ENCODE peak calls at places on chromosomes 3 and 15, in eight cellular contexts. K, S, B, L, G, Q, Y and A are unnamed samples.

GRCh38 chr3:37150621-37151020 is 23.8 kb downstream of the LRRFIP2 start:
- DNase-seq in K (no peak), S (no peak), B (no peak), L (no peak), G (no peak), Q (no peak), Y (no peak), A (no peak)

GRCh38 chr15:100733088-100733487 is 130.7 kb downstream of the ASB7 start:
- DNase-seq in K (no peak), S (no peak), B (no peak), L (no peak), G (no peak), Q (peak), Y (no peak), A (no peak)

GRCh38 chr3:11717768-11718581 is 74.3 kb upstream of the VGLL4 start:
- DNase-seq in K (no peak), S (no peak), B (peak), L (no peak), G (no peak), Q (peak), Y (no peak), A (no peak)

GRCh38 chr3:152595975-152596832 is 238.7 kb upstream of the P2RY1 start:
- DNase-seq in K (no peak), S (no peak), B (peak), L (peak), G (peak), Q (peak), Y (no peak), A (no peak)

GRCh38 chr3:72244396-72244795 is 459.4 kb upstream of the PROK2 start:
- DNase-seq in K (no peak), S (no peak), B (no peak), L (no peak), G (no peak), Q (no peak), Y (no peak), A (no peak)

GRCh38 chr15:83066034-83066760 is 855 bp downstream of the BTBD1 start:
- DNase-seq in K (no peak), S (no peak), B (peak), L (no peak), G (no peak), Q (peak), Y (peak), A (no peak)

GRCh38 chr3:27728195-27729087 is 6.3 kb upstream of the EOMES start:
- DNase-seq in K (peak), S (peak), B (no peak), L (no peak), G (peak), Q (no peak), Y (no peak), A (no peak)

GRCh38 chr3:50388021-50388719 is 28.8 kb upstream of the TMEM115 start:
- DNase-seq in K (peak), S (no peak), B (peak), L (no peak), G (no peak), Q (no peak), Y (no peak), A (no peak)

GRCh38 chr3:60036803-60037202 is 987.0 kb upstream of the CFAP20DC start:
- DNase-seq in K (no peak), S (no peak), B (no peak), L (no peak), G (no peak), Q (no peak), Y (no peak), A (no peak)

GRCh38 chr3:117903226-117903625 is 1131.4 kb downstream of the IGSF11 start:
- DNase-seq in K (no peak), S (no peak), B (no peak), L (no peak), G (no peak), Q (no peak), Y (no peak), A (no peak)

GRCh38 chr15:44726568-44727461 is 9.5 kb upstream of the TRIM69 start:
- DNase-seq in K (peak), S (no peak), B (peak), L (no peak), G (no peak), Q (peak), Y (no peak), A (peak)

GRCh38 chr15:66085128-66085527 is 168.4 kb downstream of the MEGF11 start:
- DNase-seq in K (peak), S (no peak), B (no peak), L (no peak), G (no peak), Q (no peak), Y (no peak), A (no peak)

GRCh38 chr3:181796641-181797040 is 84.9 kb downstream of the SOX2 start:
- DNase-seq in K (peak), S (no peak), B (no peak), L (no peak), G (no peak), Q (no peak), Y (no peak), A (no peak)

GRCh38 chr3:126003447-126004190 is 34.6 kb downstream of the ROPN1B start:
- DNase-seq in K (no peak), S (no peak), B (no peak), L (no peak), G (no peak), Q (no peak), Y (no peak), A (no peak)

GRCh38 chr3:52310861-52311566 is 5.1 kb upstream of the DNAH1 start:
- DNase-seq in K (no peak), S (no peak), B (no peak), L (no peak), G (no peak), Q (no peak), Y (no peak), A (no peak)

GRCh38 chr3:53643757-53644156 is 149.3 kb downstream of the CACNA1D start:
- DNase-seq in K (peak), S (no peak), B (no peak), L (no peak), G (no peak), Q (no peak), Y (no peak), A (no peak)

GRCh38 chr15:87949214-87949933 is 307.2 kb downstream of the NTRK3 start:
- DNase-seq in K (no peak), S (no peak), B (no peak), L (no peak), G (no peak), Q (no peak), Y (no peak), A (no peak)

GRCh38 chr15:69573815-69574472 is 121.3 kb downstream of the RPLP1 start:
- DNase-seq in K (no peak), S (no peak), B (no peak), L (no peak), G (no peak), Q (no peak), Y (no peak), A (no peak)

GRCh38 chr3:13543251-13543650 is 5.7 kb upstream of the FBLN2 start:
- DNase-seq in K (no peak), S (peak), B (no peak), L (no peak), G (peak), Q (no peak), Y (no peak), A (no peak)

GRCh38 chr3:86990734-86991481 is at the start of gene VGLL3:
- DNase-seq in K (peak), S (peak), B (peak), L (peak), G (peak), Q (peak), Y (peak), A (no peak)

GRCh38 chr3:53842436-53843194 is 3.6 kb downstream of the CHDH start:
- DNase-seq in K (peak), S (no peak), B (peak), L (peak), G (peak), Q (peak), Y (no peak), A (peak)

GRCh38 chr3:195807681-195808121 is 4.0 kb downstream of the MUC4 start:
- DNase-seq in K (no peak), S (no peak), B (no peak), L (no peak), G (no peak), Q (no peak), Y (no peak), A (no peak)

GRCh38 chr3:31077021-31077601 is 182.7 kb upstream of the GADL1 start:
- DNase-seq in K (no peak), S (no peak), B (no peak), L (no peak), G (no peak), Q (peak), Y (no peak), A (peak)

GRCh38 chr15:100691321-100691720 is 88.9 kb downstream of the ASB7 start:
- DNase-seq in K (no peak), S (no peak), B (no peak), L (no peak), G (no peak), Q (no peak), Y (no peak), A (no peak)

GRCh38 chr15:82647045-82647834 is at the start of gene CPEB1:
- DNase-seq in K (peak), S (peak), B (no peak), L (no peak), G (peak), Q (peak), Y (no peak), A (no peak)

GRCh38 chr3:15148614-15149013 is 49.7 kb upstream of the RBSN start:
- DNase-seq in K (peak), S (no peak), B (peak), L (no peak), G (peak), Q (no peak), Y (no peak), A (no peak)

GRCh38 chr3:29560031-29560430 is 279.2 kb downstream of the RBMS3 start:
- DNase-seq in K (no peak), S (no peak), B (no peak), L (no peak), G (no peak), Q (no peak), Y (no peak), A (no peak)

GRCh38 chr15:55546718-55547117 is 38.7 kb upstream of the DNAAF4 start:
- DNase-seq in K (no peak), S (no peak), B (no peak), L (no peak), G (no peak), Q (no peak), Y (no peak), A (no peak)

GRCh38 chr15:80567721-80568157 is 127.4 kb upstream of the ABHD17C start:
- DNase-seq in K (peak), S (no peak), B (peak), L (peak), G (peak), Q (peak), Y (peak), A (peak)

GRCh38 chr3:118760611-118761606 is 273.7 kb downstream of the IGSF11 start:
- DNase-seq in K (peak), S (no peak), B (no peak), L (no peak), G (no peak), Q (no peak), Y (no peak), A (no peak)

GRCh38 chr15:67086650-67086941 is 21.2 kb downstream of the SMAD3 start:
- DNase-seq in K (no peak), S (no peak), B (no peak), L (no peak), G (no peak), Q (no peak), Y (no peak), A (no peak)

GRCh38 chr15:67083135-67083766 is 17.8 kb downstream of the SMAD3 start:
- DNase-seq in K (no peak), S (no peak), B (no peak), L (no peak), G (no peak), Q (no peak), Y (no peak), A (no peak)

GRCh38 chr15:67084561-67084960 is 19.2 kb downstream of the SMAD3 start:
- DNase-seq in K (no peak), S (no peak), B (no peak), L (no peak), G (no peak), Q (no peak), Y (no peak), A (no peak)

GRCh38 chr15:67085818-67086649 is 20.6 kb downstream of the SMAD3 start:
- DNase-seq in K (no peak), S (no peak), B (no peak), L (no peak), G (no peak), Q (peak), Y (no peak), A (no peak)

GRCh38 chr15:67085237-67085817 is 19.9 kb downstream of the SMAD3 start:
- DNase-seq in K (no peak), S (no peak), B (no peak), L (no peak), G (no peak), Q (no peak), Y (no peak), A (no peak)
- H3K27ac ChIP-seq in K (no peak), S (peak), B (no peak), L (no peak), G (no peak), Q (no peak), Y (no peak), A (no peak)

DNA sequence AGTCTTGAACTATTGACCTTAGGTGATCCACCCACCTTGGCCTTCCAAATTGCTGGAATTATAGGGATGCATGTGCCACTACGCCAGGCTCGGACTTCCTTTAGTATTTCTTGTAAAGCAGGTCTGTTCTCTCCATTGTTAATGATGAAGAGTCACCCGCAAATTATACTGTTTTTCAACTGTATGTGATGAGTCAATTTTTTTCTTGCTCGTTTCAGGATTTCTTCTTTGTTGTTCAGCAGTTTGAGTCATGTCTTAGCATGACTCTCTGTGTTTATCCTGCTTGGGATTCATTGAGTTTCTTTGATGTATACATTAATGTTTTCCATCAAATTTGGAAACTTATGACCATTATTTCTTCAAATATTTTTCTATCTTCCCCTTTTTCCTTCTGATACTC is 28.9 kb downstream of the GRAMD1C start:
- DNase-seq in K (no peak), S (no peak), B (no peak), L (no peak), G (no peak), Q (peak), Y (no peak), A (peak)
- H3K27ac ChIP-seq in K (no peak), S (no peak), B (no peak), L (no peak), G (no peak), Q (peak), Y (no peak), A (peak)

GRCh38 chr15:89018235-89018634 is 70.0 kb upstream of the ABHD2 start:
- DNase-seq in K (no peak), S (no peak), B (no peak), L (no peak), G (peak), Q (no peak), Y (no peak), A (no peak)
- H3K27ac ChIP-seq in K (no peak), S (no peak), B (no peak), L (peak), G (peak), Q (no peak), Y (no peak), A (no peak)

GRCh38 chr15:99537344-99537743 is 28.4 kb upstream of the MEF2A start:
- DNase-seq in K (no peak), S (no peak), B (no peak), L (no peak), G (peak), Q (no peak), Y (no peak), A (no peak)

GRCh38 chr15:99538261-99538660 is 27.5 kb upstream of the MEF2A start:
- DNase-seq in K (no peak), S (no peak), B (no peak), L (no peak), G (no peak), Q (no peak), Y (no peak), A (no peak)

GRCh38 chr15:99536422-99537033 is 29.3 kb upstream of the MEF2A start:
- DNase-seq in K (no peak), S (no peak), B (no peak), L (no peak), G (peak), Q (peak), Y (no peak), A (no peak)
- H3K27ac ChIP-seq in K (no peak), S (no peak), B (no peak), L (peak), G (peak), Q (no peak), Y (no peak), A (no peak)

GRCh38 chr15:50186752-50187151 is 4.8 kb downstream of the SLC27A2 start:
- DNase-seq in K (no peak), S (no peak), B (no peak), L (no peak), G (no peak), Q (no peak), Y (no peak), A (no peak)
- H3K27ac ChIP-seq in K (no peak), S (no peak), B (no peak), L (no peak), G (no peak), Q (no peak), Y (no peak), A (no peak)

DNA sequence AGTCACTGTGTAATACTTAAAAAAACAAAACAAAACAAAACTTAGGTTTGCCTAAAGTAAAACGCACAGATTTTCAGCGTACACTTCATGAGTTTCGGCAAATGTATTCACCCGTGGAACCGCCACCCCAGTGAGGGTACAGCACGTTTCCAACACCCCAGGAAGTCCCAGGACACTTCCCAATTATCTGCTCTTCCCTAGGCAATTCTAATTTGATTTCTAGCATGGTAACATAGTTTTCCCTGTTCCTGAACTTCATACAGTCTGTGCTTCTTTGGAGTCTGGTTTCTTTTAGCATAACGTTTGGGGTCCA is 497 bp upstream of the CLASP2 start:
- DNase-seq in K (no peak), S (no peak), B (no peak), L (no peak), G (no peak), Q (no peak), Y (no peak), A (no peak)
- H3K27ac ChIP-seq in K (peak), S (peak), B (peak), L (peak), G (peak), Q (peak), Y (no peak), A (peak)

GRCh38 chr3:8573342-8573926 is 71.2 kb downstream of the SSUH2 start:
- DNase-seq in K (no peak), S (no peak), B (no peak), L (no peak), G (no peak), Q (no peak), Y (no peak), A (no peak)
- H3K27ac ChIP-seq in K (no peak), S (peak), B (no peak), L (no peak), G (peak), Q (no peak), Y (no peak), A (no peak)

DNA sequence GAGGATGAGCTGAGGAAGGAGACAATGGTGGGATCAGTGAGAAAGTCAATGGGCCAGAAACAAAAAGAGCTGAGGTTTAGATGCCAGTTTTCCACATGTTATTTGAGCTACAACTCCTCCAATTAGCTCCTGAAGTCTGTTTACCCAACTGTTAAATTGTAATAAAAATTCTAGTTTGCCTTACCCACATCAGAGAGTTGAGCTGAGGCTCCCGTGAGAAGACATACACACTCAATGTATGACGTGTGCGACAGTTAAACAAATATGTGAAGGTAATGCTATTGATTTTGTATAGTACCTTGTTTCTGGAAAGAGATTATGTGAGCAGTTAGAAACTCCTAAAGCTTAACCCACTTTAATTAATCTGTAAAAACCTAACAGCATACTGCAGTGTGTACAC is 318.1 kb upstream of the GRM7 start:
- DNase-seq in K (no peak), S (no peak), B (no peak), L (no peak), G (no peak), Q (no peak), Y (no peak), A (no peak)
- H3K27ac ChIP-seq in K (no peak), S (no peak), B (no peak), L (no peak), G (no peak), Q (no peak), Y (no peak), A (no peak)

GRCh38 chr3:16605966-16606365 is 743 bp upstream of the DAZL start:
- DNase-seq in K (no peak), S (no peak), B (no peak), L (no peak), G (no peak), Q (no peak), Y (no peak), A (no peak)
- H3K27ac ChIP-seq in K (no peak), S (no peak), B (no peak), L (no peak), G (no peak), Q (no peak), Y (no peak), A (no peak)